ENCODE peak calls at places on chromosomes 11 and 22, in five cellular contexts. C is CD4-positive, alpha-beta memory T cell; T is endothelial cell of umbilical vein; X is IMR-90; S is HCT116. E is an unnamed sample.

GRCh38 chr11:56172256-56172835 is 4.1 kb upstream of the OR5J2 start:
- DNase-seq in C (no peak), T (no peak), X (no peak), S (no peak), E (no peak)

GRCh38 chr11:20160425-20161229 is at the start of gene DBX1:
- DNase-seq in C (no peak), T (no peak), X (no peak), S (no peak), E (no peak)

GRCh38 chr22:22791438-22792181 is 96.0 kb upstream of the IGLL5 start:
- DNase-seq in C (no peak), T (no peak), X (no peak), S (no peak), E (no peak)

GRCh38 chr22:30206964-30207363 is 39.6 kb downstream of the LIF start:
- DNase-seq in C (no peak), T (peak; percentile 21), X (peak; percentile 99), S (peak; percentile 78), E (no peak)

GRCh38 chr11:27656320-27656719 is 43.9 kb downstream of the BDNF start:
- DNase-seq in C (no peak), T (no peak), X (no peak), S (no peak), E (no peak)

GRCh38 chr11:118896921-118897591 is 13.4 kb downstream of the CXCR5 start:
- DNase-seq in C (no peak), T (no peak), X (no peak), S (no peak), E (no peak)

GRCh38 chr11:134170909-134171281 is 52.9 kb downstream of the NCAPD3 start:
- DNase-seq in C (no peak), T (no peak), X (peak; percentile 47), S (no peak), E (no peak)

GRCh38 chr11:2561283-2562180 is 116.7 kb downstream of the KCNQ1 start:
- DNase-seq in C (no peak), T (no peak), X (no peak), S (no peak), E (peak; percentile 55)

GRCh38 chr22:38982008-38982927 is at the start of gene APOBEC3B:
- DNase-seq in C (peak; percentile 69), T (peak; percentile 79), X (peak; percentile 95), S (peak; percentile 81), E (peak; percentile 83)

GRCh38 chr11:114145166-114145695 is 85.7 kb downstream of the ZBTB16 start:
- DNase-seq in C (no peak), T (no peak), X (no peak), S (no peak), E (no peak)

GRCh38 chr11:119853581-119854360 is 124.8 kb upstream of the NECTIN1 start:
- DNase-seq in C (no peak), T (no peak), X (no peak), S (no peak), E (no peak)

GRCh38 chr11:119832536-119832935 is 103.5 kb upstream of the NECTIN1 start:
- DNase-seq in C (no peak), T (no peak), X (peak; percentile 5), S (no peak), E (no peak)

GRCh38 chr11:14249121-14249963 is 109.6 kb downstream of the RRAS2 start:
- DNase-seq in C (peak; percentile 69), T (peak; percentile 46), X (peak; percentile 53), S (peak; percentile 27), E (peak; percentile 64)

GRCh38 chr11:47477323-47477722 is 28.4 kb upstream of the RAPSN start:
- DNase-seq in C (no peak), T (peak; percentile 67), X (peak; percentile 69), S (no peak), E (no peak)

GRCh38 chr11:123490527-123490926 is 60.5 kb downstream of the GRAMD1B start:
- DNase-seq in C (no peak), T (no peak), X (no peak), S (no peak), E (no peak)

GRCh38 chr11:10809373-10810199 is 860 bp upstream of the EIF4G2 start:
- DNase-seq in C (no peak), T (peak; percentile 80), X (peak; percentile 80), S (peak; percentile 19), E (peak; percentile 56)

GRCh38 chr11:119085523-119085878 is 820 bp downstream of the HMBS start:
- DNase-seq in C (no peak), T (no peak), X (no peak), S (no peak), E (no peak)

GRCh38 chr11:9138612-9139579 is 47.5 kb upstream of the SCUBE2 start:
- DNase-seq in C (peak; percentile 12), T (peak; percentile 98), X (peak; percentile 95), S (peak; percentile 75), E (no peak)

GRCh38 chr11:30775123-30775522 is 189.0 kb upstream of the MPPED2 start:
- DNase-seq in C (no peak), T (no peak), X (no peak), S (no peak), E (no peak)

GRCh38 chr11:79156031-79156430 is 284.8 kb downstream of the TENM4 start:
- DNase-seq in C (no peak), T (no peak), X (no peak), S (no peak), E (no peak)

GRCh38 chr11:73477518-73477917 is 101.3 kb downstream of the RELT start:
- DNase-seq in C (no peak), T (no peak), X (no peak), S (no peak), E (no peak)

GRCh38 chr11:125382211-125382807 is 113.8 kb downstream of the FEZ1 start:
- DNase-seq in C (no peak), T (no peak), X (no peak), S (no peak), E (no peak)

GRCh38 chr11:1501421-1502167 is 15.0 kb upstream of the MOB2 start:
- DNase-seq in C (no peak), T (no peak), X (no peak), S (no peak), E (peak; percentile 50)

GRCh38 chr11:130728185-130729160 is 187.8 kb downstream of the SNX19 start:
- DNase-seq in C (no peak), T (no peak), X (no peak), S (no peak), E (no peak)

GRCh38 chr22:38735126-38735464 is 20.7 kb downstream of the SUN2 start:
- DNase-seq in C (no peak), T (no peak), X (no peak), S (no peak), E (peak; percentile 23)

GRCh38 chr11:69689484-69690319 is 14.1 kb downstream of the FGF19 start:
- DNase-seq in C (no peak), T (no peak), X (no peak), S (no peak), E (no peak)

GRCh38 chr22:48520888-48521600 is 1306.6 kb downstream of the BRD1 start:
- DNase-seq in C (no peak), T (no peak), X (no peak), S (no peak), E (no peak)

GRCh38 chr22:24894998-24895397 is 51.5 kb downstream of the LHFPL7 start:
- DNase-seq in C (no peak), T (peak; percentile 84), X (no peak), S (peak; percentile 18), E (peak; percentile 88)

GRCh38 chr11:74443071-74443864 is 24.1 kb downstream of the KCNE3 start:
- DNase-seq in C (no peak), T (peak; percentile 70), X (peak; percentile 11), S (peak; percentile 19), E (no peak)

GRCh38 chr11:65572356-65573043 is at the start of gene FAM89B:
- DNase-seq in C (peak; percentile 87), T (peak; percentile 81), X (peak; percentile 77), S (no peak), E (peak; percentile 97)
- H3K4me1 ChIP-seq in C (peaks cover 69% of the 10 kb centered on the region), T (peaks cover 57% of the 10 kb centered on the region), X (peaks cover 34% of the 10 kb centered on the region), S (peaks cover 69% of the 10 kb centered on the region), E (no peaks in the 10 kb centered on the region)

DNA sequence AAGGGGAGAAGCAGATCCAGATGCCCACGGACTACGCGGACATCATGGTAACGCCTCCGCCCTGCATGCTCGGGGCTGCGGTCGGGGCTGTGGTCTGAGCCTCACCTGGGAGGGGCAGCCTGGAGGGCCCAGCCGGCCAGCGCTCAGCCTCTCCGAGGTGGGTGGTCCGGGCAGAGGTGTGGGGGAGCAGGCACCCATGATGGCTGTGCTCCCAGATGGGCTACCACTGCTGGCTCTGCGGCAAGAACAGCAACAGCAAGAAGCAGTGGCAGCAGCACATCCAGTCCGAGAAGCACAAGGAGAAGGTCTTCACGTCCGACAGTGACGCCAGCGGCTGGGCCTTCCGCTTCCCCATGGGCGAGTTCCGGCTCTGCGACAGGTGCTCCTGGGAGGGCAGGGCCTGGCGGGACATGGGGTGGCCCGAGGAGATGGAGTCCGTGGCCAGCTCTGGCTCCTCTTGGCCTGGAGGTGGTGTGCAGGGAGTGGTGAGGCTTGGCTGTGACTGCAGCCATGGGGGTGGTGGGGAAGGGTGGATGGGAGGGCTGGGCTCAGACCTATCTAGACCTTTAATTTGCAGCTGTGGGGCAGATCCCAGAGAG is 25.2 kb upstream of the TEF start:
- DNase-seq in C (no peak), T (no peak), X (no peak), S (no peak), E (no peak)
- H3K36me3 ChIP-seq in C (peaks cover 20% of the 10 kb centered on the region), T (peaks cover 3% of the 10 kb centered on the region), X (peaks cover 77% of the 10 kb centered on the region), S (peaks cover 12% of the 10 kb centered on the region), E (no peaks in the 10 kb centered on the region)

DNA sequence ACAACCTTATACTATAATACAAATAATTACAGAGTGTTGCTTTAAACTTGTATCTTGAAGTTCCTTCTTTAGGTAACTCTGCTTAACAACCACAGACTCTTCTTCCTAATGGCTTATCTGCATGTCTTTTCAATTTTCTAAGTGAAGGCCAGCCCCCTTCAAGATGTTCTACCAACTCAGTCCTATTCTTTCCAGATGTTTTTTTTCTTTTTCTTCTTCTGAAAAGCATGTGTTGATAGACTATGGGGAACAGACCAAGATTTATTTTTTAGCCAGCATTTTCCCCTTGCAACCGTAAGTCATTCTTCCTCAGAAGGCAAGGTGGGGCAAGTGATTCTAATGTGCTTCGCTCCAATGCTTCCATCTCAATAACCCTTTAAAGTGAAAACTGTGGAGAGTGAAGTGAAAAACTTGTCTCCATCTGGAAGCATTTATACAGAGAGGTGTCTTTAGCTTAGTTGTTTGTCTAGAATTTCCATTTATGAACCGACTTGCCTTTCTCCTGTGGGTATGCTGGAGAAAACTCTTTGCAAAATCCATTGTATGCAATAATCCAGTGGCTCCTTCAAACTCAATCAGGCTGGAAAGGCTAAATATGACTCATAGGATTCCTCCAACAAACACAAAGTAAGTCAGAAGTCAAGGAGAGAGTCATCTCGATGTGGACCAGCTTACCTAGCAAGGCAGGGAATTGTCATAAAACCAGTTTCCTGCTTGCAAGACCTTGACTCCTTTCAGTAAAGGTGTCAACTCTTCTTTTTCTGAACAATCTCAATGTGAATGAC is 83.8 kb downstream of the MAML2 start:
- DNase-seq in C (no peak), T (peak; percentile 49), X (peak; percentile 86), S (no peak), E (no peak)
- H3K4me1 ChIP-seq in C (peaks cover 90% of the 10 kb centered on the region), T (peaks cover 48% of the 10 kb centered on the region), X (peaks cover 29% of the 10 kb centered on the region), S (peaks cover 32% of the 10 kb centered on the region), E (peaks cover 14% of the 10 kb centered on the region)

DNA sequence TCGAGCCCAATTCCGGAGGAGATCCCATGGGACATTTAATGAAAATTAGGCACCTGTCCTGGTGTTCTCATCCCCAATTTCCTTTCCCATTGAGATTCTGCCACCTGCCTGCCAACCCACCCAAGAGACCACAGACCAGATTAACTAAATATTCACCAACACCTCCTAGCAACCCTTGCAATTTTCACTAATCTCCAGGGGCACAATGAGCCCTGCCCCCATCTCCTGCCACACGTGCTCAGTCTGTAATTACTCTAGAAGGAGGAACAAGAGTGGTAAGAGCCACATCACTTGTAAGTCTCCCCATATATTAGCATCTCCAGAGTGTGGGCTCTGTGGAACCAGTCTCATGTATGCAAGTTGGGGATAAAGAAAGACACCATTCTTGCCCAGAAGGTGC is 38.0 kb downstream of the IL18BP start:
- DNase-seq in C (no peak), T (no peak), X (no peak), S (no peak), E (no peak)
- H3K36me3 ChIP-seq in C (peaks cover 18% of the 10 kb centered on the region), T (peaks cover 5% of the 10 kb centered on the region), X (peaks cover 18% of the 10 kb centered on the region), S (no peaks in the 10 kb centered on the region), E (peaks cover 1% of the 10 kb centered on the region)